ENCODE peak calls at places on chromosomes 1 and 21, in six cellular contexts. One of them, this sample, is unnamed.

GRCh38 chr1:247324204-247324787 is 7.4 kb downstream of the ZNF496 start:
- DNase-seq in PC-3: no peak
- DNase-seq in sigmoid colon: no peak
- DNase-seq in aorta: no peak
- DNase-seq in left ventricle myocardium inferior: no peak
- DNase-seq in mucosa of descending colon: no peak
- DNase-seq in this sample: no peak

GRCh38 chr21:43815107-43815742 is 25.8 kb downstream of the RRP1 start:
- DNase-seq in aorta: no peak
- DNase-seq in mucosa of descending colon: peak; percentile 64
- DNase-seq in PC-3: no peak
- DNase-seq in left ventricle myocardium inferior: no peak
- DNase-seq in sigmoid colon: no peak
- DNase-seq in this sample: no peak

GRCh38 chr21:33368124-33368523 is 35.1 kb upstream of the IFNGR2 start:
- DNase-seq in left ventricle myocardium inferior: no peak
- DNase-seq in PC-3: no peak
- DNase-seq in aorta: no peak
- DNase-seq in sigmoid colon: no peak
- DNase-seq in mucosa of descending colon: no peak
- DNase-seq in this sample: no peak

GRCh38 chr1:182259229-182259872 is 132.2 kb downstream of the GLUL start:
- DNase-seq in sigmoid colon: peak; percentile 81
- DNase-seq in PC-3: peak; percentile 76
- DNase-seq in left ventricle myocardium inferior: peak; percentile 49
- DNase-seq in aorta: no peak
- DNase-seq in mucosa of descending colon: no peak
- DNase-seq in this sample: peak; percentile 69

GRCh38 chr1:182784556-182785171 is 4.9 kb upstream of the NPL start:
- DNase-seq in aorta: no peak
- DNase-seq in PC-3: peak; percentile 68
- DNase-seq in mucosa of descending colon: no peak
- DNase-seq in sigmoid colon: no peak
- DNase-seq in left ventricle myocardium inferior: no peak
- DNase-seq in this sample: no peak

GRCh38 chr1:23149110-23149509 is 19.5 kb downstream of the LUZP1 start:
- DNase-seq in aorta: no peak
- DNase-seq in PC-3: peak; percentile 20
- DNase-seq in left ventricle myocardium inferior: no peak
- DNase-seq in sigmoid colon: no peak
- DNase-seq in mucosa of descending colon: no peak
- DNase-seq in this sample: no peak

GRCh38 chr1:6695861-6696260 is 5.8 kb downstream of the DNAJC11 start:
- DNase-seq in mucosa of descending colon: no peak
- DNase-seq in left ventricle myocardium inferior: no peak
- DNase-seq in PC-3: no peak
- DNase-seq in sigmoid colon: no peak
- DNase-seq in aorta: no peak
- DNase-seq in this sample: no peak

GRCh38 chr21:33945652-33946270 is 30.2 kb upstream of the ATP5PO start:
- DNase-seq in PC-3: no peak
- DNase-seq in mucosa of descending colon: no peak
- DNase-seq in left ventricle myocardium inferior: no peak
- DNase-seq in aorta: no peak
- DNase-seq in sigmoid colon: no peak
- DNase-seq in this sample: no peak

GRCh38 chr21:45200596-45201296 is 86.9 kb downstream of the POFUT2 start:
- DNase-seq in PC-3: no peak
- DNase-seq in aorta: no peak
- DNase-seq in left ventricle myocardium inferior: no peak
- DNase-seq in sigmoid colon: no peak
- DNase-seq in mucosa of descending colon: no peak
- DNase-seq in this sample: no peak

GRCh38 chr1:187958207-187958606 is 1129.5 kb downstream of the PLA2G4A start:
- DNase-seq in left ventricle myocardium inferior: no peak
- DNase-seq in PC-3: no peak
- DNase-seq in aorta: no peak
- DNase-seq in sigmoid colon: no peak
- DNase-seq in mucosa of descending colon: no peak
- DNase-seq in this sample: no peak

GRCh38 chr1:42684139-42684538 is 1.9 kb downstream of the YBX1 start:
- DNase-seq in sigmoid colon: no peak
- DNase-seq in PC-3: peak; percentile 38
- DNase-seq in left ventricle myocardium inferior: no peak
- DNase-seq in aorta: no peak
- DNase-seq in mucosa of descending colon: no peak
- DNase-seq in this sample: no peak

GRCh38 chr1:205774277-205775014 is 836 bp downstream of the RAB29 start:
- DNase-seq in left ventricle myocardium inferior: no peak
- DNase-seq in sigmoid colon: no peak
- DNase-seq in aorta: no peak
- DNase-seq in mucosa of descending colon: no peak
- DNase-seq in PC-3: no peak
- DNase-seq in this sample: peak; percentile 43

GRCh38 chr1:58749646-58750045 is 34.2 kb downstream of the JUN start:
- DNase-seq in aorta: no peak
- DNase-seq in left ventricle myocardium inferior: no peak
- DNase-seq in sigmoid colon: no peak
- DNase-seq in PC-3: no peak
- DNase-seq in mucosa of descending colon: no peak
- DNase-seq in this sample: no peak

GRCh38 chr1:180940445-180940844 is 27.7 kb downstream of the KIAA1614 start:
- DNase-seq in mucosa of descending colon: no peak
- DNase-seq in aorta: no peak
- DNase-seq in left ventricle myocardium inferior: no peak
- DNase-seq in PC-3: no peak
- DNase-seq in sigmoid colon: no peak
- DNase-seq in this sample: no peak
- H3K4me1 ChIP-seq in mucosa of descending colon: no peaks in the 10 kb centered on the region
- H3K4me1 ChIP-seq in aorta: no peaks in the 10 kb centered on the region
- H3K4me1 ChIP-seq in left ventricle myocardium inferior: no peaks in the 10 kb centered on the region
- H3K4me1 ChIP-seq in PC-3: no peaks in the 10 kb centered on the region
- H3K4me1 ChIP-seq in sigmoid colon: no peaks in the 10 kb centered on the region
- H3K4me1 ChIP-seq in this sample: no peaks in the 10 kb centered on the region

GRCh38 chr1:85570446-85571180 is 9.9 kb upstream of the CCN1 start:
- DNase-seq in PC-3: no peak
- DNase-seq in left ventricle myocardium inferior: no peak
- DNase-seq in sigmoid colon: no peak
- DNase-seq in mucosa of descending colon: no peak
- DNase-seq in aorta: no peak
- DNase-seq in this sample: no peak
- H3K4me1 ChIP-seq in PC-3: peaks cover 48% of the 10 kb centered on the region
- H3K4me1 ChIP-seq in left ventricle myocardium inferior: peaks cover 28% of the 10 kb centered on the region
- H3K4me1 ChIP-seq in sigmoid colon: peaks cover 55% of the 10 kb centered on the region
- H3K4me1 ChIP-seq in mucosa of descending colon: peaks cover 8% of the 10 kb centered on the region
- H3K4me1 ChIP-seq in aorta: peaks cover 10% of the 10 kb centered on the region
- H3K4me1 ChIP-seq in this sample: no peaks in the 10 kb centered on the region

GRCh38 chr1:165856606-165857005 is 29.2 kb downstream of the UCK2 start:
- DNase-seq in left ventricle myocardium inferior: no peak
- DNase-seq in mucosa of descending colon: no peak
- DNase-seq in PC-3: no peak
- DNase-seq in aorta: no peak
- DNase-seq in sigmoid colon: no peak
- DNase-seq in this sample: no peak
- H3K4me1 ChIP-seq in left ventricle myocardium inferior: peaks cover 62% of the 10 kb centered on the region
- H3K4me1 ChIP-seq in mucosa of descending colon: peaks cover 53% of the 10 kb centered on the region
- H3K4me1 ChIP-seq in PC-3: peaks cover 6% of the 10 kb centered on the region
- H3K4me1 ChIP-seq in aorta: peaks cover 6% of the 10 kb centered on the region
- H3K4me1 ChIP-seq in sigmoid colon: peaks cover 9% of the 10 kb centered on the region
- H3K4me1 ChIP-seq in this sample: no peaks in the 10 kb centered on the region

GRCh38 chr1:27152829-27153548 is 1.9 kb downstream of the SLC9A1 start:
- DNase-seq in aorta: no peak
- DNase-seq in mucosa of descending colon: peak; percentile 36
- DNase-seq in sigmoid colon: no peak
- DNase-seq in left ventricle myocardium inferior: no peak
- DNase-seq in PC-3: no peak
- DNase-seq in this sample: no peak

GRCh38 chr1:27153927-27154358 is 982 bp downstream of the SLC9A1 start:
- DNase-seq in left ventricle myocardium inferior: no peak
- DNase-seq in PC-3: no peak
- DNase-seq in mucosa of descending colon: peak; percentile 47
- DNase-seq in sigmoid colon: no peak
- DNase-seq in aorta: no peak
- DNase-seq in this sample: no peak

GRCh38 chr1:27152004-27152828 is 2.7 kb downstream of the SLC9A1 start:
- DNase-seq in left ventricle myocardium inferior: peak; percentile 58
- DNase-seq in PC-3: no peak
- DNase-seq in mucosa of descending colon: no peak
- DNase-seq in sigmoid colon: no peak
- DNase-seq in aorta: no peak
- DNase-seq in this sample: peak; percentile 34

GRCh38 chr1:27154469-27154990 is 395 bp downstream of the SLC9A1 start:
- DNase-seq in PC-3: no peak
- DNase-seq in mucosa of descending colon: no peak
- DNase-seq in aorta: no peak
- DNase-seq in sigmoid colon: no peak
- DNase-seq in left ventricle myocardium inferior: no peak
- DNase-seq in this sample: no peak

DNA sequence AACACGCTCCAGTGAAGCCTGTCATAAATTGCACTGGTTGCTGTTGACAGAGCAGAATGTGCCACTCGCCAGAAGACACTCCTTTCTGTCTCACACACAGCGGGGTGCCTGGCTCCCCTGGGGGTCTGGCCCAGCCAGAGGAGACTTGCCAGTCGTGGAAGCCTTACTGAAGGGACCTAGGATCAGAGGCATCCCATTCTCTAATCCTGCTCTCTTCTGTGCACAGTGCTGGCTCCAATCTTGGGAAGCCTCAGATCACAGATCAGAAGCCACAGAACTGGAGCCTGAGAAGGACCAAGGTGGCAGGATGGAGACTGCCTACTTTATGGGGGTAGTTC is 1.4 kb downstream of the SLC9A1 start:
- DNase-seq in PC-3: no peak
- DNase-seq in left ventricle myocardium inferior: no peak
- DNase-seq in sigmoid colon: no peak
- DNase-seq in mucosa of descending colon: peak; percentile 52
- DNase-seq in aorta: no peak
- DNase-seq in this sample: peak; percentile 76
- H3K4me1 ChIP-seq in PC-3: peaks cover 43% of the 10 kb centered on the region
- H3K4me1 ChIP-seq in left ventricle myocardium inferior: peaks cover 68% of the 10 kb centered on the region
- H3K4me1 ChIP-seq in sigmoid colon: peaks cover 65% of the 10 kb centered on the region
- H3K4me1 ChIP-seq in mucosa of descending colon: peaks cover 40% of the 10 kb centered on the region
- H3K4me1 ChIP-seq in aorta: no peaks in the 10 kb centered on the region
- H3K4me1 ChIP-seq in this sample: peaks cover 52% of the 10 kb centered on the region

GRCh38 chr1:194367121-194367520 is 1180.7 kb upstream of the B3GALT2 start:
- DNase-seq in left ventricle myocardium inferior: no peak
- DNase-seq in aorta: no peak
- DNase-seq in mucosa of descending colon: no peak
- DNase-seq in sigmoid colon: no peak
- DNase-seq in PC-3: peak; percentile 52
- DNase-seq in this sample: no peak
- H3K4me1 ChIP-seq in left ventricle myocardium inferior: no peaks in the 10 kb centered on the region
- H3K4me1 ChIP-seq in aorta: no peaks in the 10 kb centered on the region
- H3K4me1 ChIP-seq in mucosa of descending colon: no peaks in the 10 kb centered on the region
- H3K4me1 ChIP-seq in sigmoid colon: no peaks in the 10 kb centered on the region
- H3K4me1 ChIP-seq in PC-3: peaks cover 16% of the 10 kb centered on the region
- H3K4me1 ChIP-seq in this sample: no peaks in the 10 kb centered on the region

GRCh38 chr1:32256473-32257226 is 5.6 kb downstream of the LCK start:
- DNase-seq in mucosa of descending colon: no peak
- DNase-seq in left ventricle myocardium inferior: no peak
- DNase-seq in PC-3: no peak
- DNase-seq in aorta: no peak
- DNase-seq in sigmoid colon: no peak
- DNase-seq in this sample: no peak

GRCh38 chr1:32255072-32256071 is 4.3 kb downstream of the LCK start:
- DNase-seq in sigmoid colon: no peak
- DNase-seq in left ventricle myocardium inferior: no peak
- DNase-seq in mucosa of descending colon: no peak
- DNase-seq in PC-3: no peak
- DNase-seq in aorta: no peak
- DNase-seq in this sample: no peak

GRCh38 chr1:32257227-32257508 is 6.1 kb downstream of the LCK start:
- DNase-seq in aorta: no peak
- DNase-seq in mucosa of descending colon: no peak
- DNase-seq in PC-3: no peak
- DNase-seq in left ventricle myocardium inferior: no peak
- DNase-seq in sigmoid colon: no peak
- DNase-seq in this sample: no peak
- H3K4me1 ChIP-seq in aorta: no peaks in the 10 kb centered on the region
- H3K4me1 ChIP-seq in mucosa of descending colon: no peaks in the 10 kb centered on the region
- H3K4me1 ChIP-seq in PC-3: no peaks in the 10 kb centered on the region
- H3K4me1 ChIP-seq in left ventricle myocardium inferior: peaks cover 10% of the 10 kb centered on the region
- H3K4me1 ChIP-seq in sigmoid colon: peaks cover 14% of the 10 kb centered on the region
- H3K4me1 ChIP-seq in this sample: peaks cover 6% of the 10 kb centered on the region

GRCh38 chr1:156120318-156120717 is 5.8 kb downstream of the LMNA start:
- DNase-seq in sigmoid colon: no peak
- DNase-seq in left ventricle myocardium inferior: no peak
- DNase-seq in PC-3: no peak
- DNase-seq in mucosa of descending colon: no peak
- DNase-seq in aorta: no peak
- DNase-seq in this sample: no peak
- H3K4me1 ChIP-seq in sigmoid colon: peaks cover 92% of the 10 kb centered on the region
- H3K4me1 ChIP-seq in left ventricle myocardium inferior: peaks cover 100% of the 10 kb centered on the region
- H3K4me1 ChIP-seq in PC-3: peaks cover 75% of the 10 kb centered on the region
- H3K4me1 ChIP-seq in mucosa of descending colon: peaks cover 85% of the 10 kb centered on the region
- H3K4me1 ChIP-seq in aorta: no peaks in the 10 kb centered on the region
- H3K4me1 ChIP-seq in this sample: peaks cover 91% of the 10 kb centered on the region

GRCh38 chr1:232039303-232039702 is 412.7 kb downstream of the DISC1 start:
- DNase-seq in left ventricle myocardium inferior: no peak
- DNase-seq in mucosa of descending colon: no peak
- DNase-seq in aorta: no peak
- DNase-seq in sigmoid colon: no peak
- DNase-seq in PC-3: peak; percentile 81
- DNase-seq in this sample: peak; percentile 27

GRCh38 chr1:232040260-232040659 is 413.7 kb downstream of the DISC1 start:
- DNase-seq in mucosa of descending colon: no peak
- DNase-seq in aorta: no peak
- DNase-seq in sigmoid colon: no peak
- DNase-seq in left ventricle myocardium inferior: no peak
- DNase-seq in PC-3: no peak
- DNase-seq in this sample: no peak

GRCh38 chr1:232037774-232038388 is 411.3 kb downstream of the DISC1 start:
- DNase-seq in left ventricle myocardium inferior: no peak
- DNase-seq in sigmoid colon: no peak
- DNase-seq in mucosa of descending colon: no peak
- DNase-seq in aorta: no peak
- DNase-seq in PC-3: no peak
- DNase-seq in this sample: no peak

GRCh38 chr1:232036161-232036942 is 409.8 kb downstream of the DISC1 start:
- DNase-seq in PC-3: no peak
- DNase-seq in aorta: no peak
- DNase-seq in left ventricle myocardium inferior: no peak
- DNase-seq in mucosa of descending colon: no peak
- DNase-seq in sigmoid colon: no peak
- DNase-seq in this sample: no peak

GRCh38 chr1:232038704-232039103 is 412.1 kb downstream of the DISC1 start:
- DNase-seq in PC-3: no peak
- DNase-seq in left ventricle myocardium inferior: peak; percentile 34
- DNase-seq in aorta: no peak
- DNase-seq in sigmoid colon: no peak
- DNase-seq in mucosa of descending colon: no peak
- DNase-seq in this sample: peak; percentile 81
- H3K4me1 ChIP-seq in PC-3: peaks cover 11% of the 10 kb centered on the region
- H3K4me1 ChIP-seq in left ventricle myocardium inferior: peaks cover 16% of the 10 kb centered on the region
- H3K4me1 ChIP-seq in aorta: no peaks in the 10 kb centered on the region
- H3K4me1 ChIP-seq in sigmoid colon: no peaks in the 10 kb centered on the region
- H3K4me1 ChIP-seq in mucosa of descending colon: no peaks in the 10 kb centered on the region
- H3K4me1 ChIP-seq in this sample: peaks cover 7% of the 10 kb centered on the region

GRCh38 chr1:37294514-37294913 is 179.9 kb upstream of the ZC3H12A start:
- DNase-seq in aorta: no peak
- DNase-seq in sigmoid colon: no peak
- DNase-seq in PC-3: no peak
- DNase-seq in left ventricle myocardium inferior: no peak
- DNase-seq in mucosa of descending colon: no peak
- DNase-seq in this sample: no peak
- H3K4me1 ChIP-seq in aorta: no peaks in the 10 kb centered on the region
- H3K4me1 ChIP-seq in sigmoid colon: no peaks in the 10 kb centered on the region
- H3K4me1 ChIP-seq in PC-3: no peaks in the 10 kb centered on the region
- H3K4me1 ChIP-seq in left ventricle myocardium inferior: no peaks in the 10 kb centered on the region
- H3K4me1 ChIP-seq in mucosa of descending colon: no peaks in the 10 kb centered on the region
- H3K4me1 ChIP-seq in this sample: no peaks in the 10 kb centered on the region

GRCh38 chr1:203322480-203323179 is 17.3 kb downstream of the BTG2 start:
- DNase-seq in left ventricle myocardium inferior: peak; percentile 40
- DNase-seq in aorta: no peak
- DNase-seq in sigmoid colon: peak; percentile 71
- DNase-seq in mucosa of descending colon: no peak
- DNase-seq in PC-3: no peak
- DNase-seq in this sample: peak; percentile 21
- H3K4me1 ChIP-seq in left ventricle myocardium inferior: peaks cover 77% of the 10 kb centered on the region
- H3K4me1 ChIP-seq in aorta: no peaks in the 10 kb centered on the region
- H3K4me1 ChIP-seq in sigmoid colon: peaks cover 52% of the 10 kb centered on the region
- H3K4me1 ChIP-seq in mucosa of descending colon: peaks cover 73% of the 10 kb centered on the region
- H3K4me1 ChIP-seq in PC-3: peaks cover 5% of the 10 kb centered on the region
- H3K4me1 ChIP-seq in this sample: peaks cover 74% of the 10 kb centered on the region

This sample was measured in thyroid gland.